ENCODE peak calls at places on chromosome 13, in five cellular contexts. B, C, I, Y and N are unnamed samples.

GRCh38 chr13:20822406-20822805 is 48.6 kb upstream of the EEF1AKMT1 start:
- DNase-seq in C (no peak), Y (no peak), I (no peak), B (no peak), N (no peak)

GRCh38 chr13:59364508-59365187 is 799.1 kb downstream of the DIAPH3 start:
- DNase-seq in I (no peak), C (no peak), B (no peak), Y (no peak), N (no peak)

GRCh38 chr13:34942732-34943674 is 933 bp downstream of the NBEA start:
- DNase-seq in B (no peak), Y (peak; percentile 34), I (peak; percentile 77), C (peak; percentile 19), N (no peak)

GRCh38 chr13:34733720-34734119 is 208.3 kb upstream of the NBEA start:
- DNase-seq in B (no peak), I (no peak), Y (no peak), C (no peak), N (no peak)

GRCh38 chr13:47747901-47748300 is 253.2 kb downstream of the SUCLA2 start:
- DNase-seq in C (no peak), B (no peak), Y (no peak), I (no peak), N (no peak)

GRCh38 chr13:68987585-68987984 is 1120.0 kb upstream of the ATXN8OS start:
- DNase-seq in I (peak; percentile 27), Y (no peak), B (no peak), C (no peak), N (no peak)

GRCh38 chr13:79445968-79446645 is 34.8 kb upstream of the NDFIP2 start:
- DNase-seq in C (no peak), Y (peak; percentile 29), B (no peak), I (no peak), N (no peak)

GRCh38 chr13:54965881-54966280 is 1937.3 kb downstream of the OLFM4 start:
- DNase-seq in I (no peak), C (no peak), Y (no peak), B (no peak), N (no peak)

GRCh38 chr13:33578786-33579185 is 239.2 kb upstream of the RFC3 start:
- DNase-seq in Y (no peak), I (no peak), B (no peak), C (no peak), N (no peak)

GRCh38 chr13:77048592-77048991 is 21.6 kb upstream of the FBXL3 start:
- DNase-seq in C (no peak), B (no peak), Y (no peak), I (no peak), N (no peak)

GRCh38 chr13:88701551-88701950 is 1030.4 kb downstream of the SLITRK5 start:
- DNase-seq in C (no peak), B (no peak), I (no peak), Y (no peak), N (no peak)

GRCh38 chr13:94435604-94436226 is 43.8 kb downstream of the DCT start:
- DNase-seq in I (no peak), B (no peak), Y (peak; percentile 63), C (no peak), N (no peak)

GRCh38 chr13:85186646-85187045 is 612.6 kb downstream of the SLITRK6 start:
- DNase-seq in Y (no peak), I (no peak), C (no peak), B (no peak), N (no peak)

GRCh38 chr13:113245858-113246791 is 36.7 kb downstream of the CUL4A start:
- DNase-seq in B (no peak), I (no peak), C (no peak), Y (no peak), N (no peak)

GRCh38 chr13:43303040-43303729 is 279.8 kb downstream of the DNAJC15 start:
- DNase-seq in B (peak; percentile 33), Y (peak; percentile 3), I (no peak), C (peak; percentile 34), N (no peak)

GRCh38 chr13:52374873-52375411 is 31.0 kb downstream of the THSD1 start:
- DNase-seq in I (no peak), Y (no peak), B (no peak), C (no peak), N (no peak)

GRCh38 chr13:29567411-29567810 is 28.1 kb downstream of the SLC7A1 start:
- DNase-seq in I (no peak), C (no peak), B (peak; percentile 89), Y (no peak), N (no peak)

GRCh38 chr13:71517004-71517403 is 350.0 kb downstream of the DACH1 start:
- DNase-seq in B (no peak), I (no peak), C (no peak), Y (no peak), N (no peak)

GRCh38 chr13:76791290-76791664 is 94.9 kb downstream of the KCTD12 start:
- DNase-seq in B (no peak), C (no peak), Y (no peak), I (no peak), N (no peak)

GRCh38 chr13:31908696-31909386 is 122.7 kb upstream of the FRY start:
- DNase-seq in Y (no peak), I (no peak), B (no peak), C (no peak), N (no peak)

GRCh38 chr13:31913459-31913858 is 118.1 kb upstream of the FRY start:
- DNase-seq in I (no peak), B (no peak), C (no peak), Y (no peak), N (no peak)

GRCh38 chr13:31912641-31913401 is 118.8 kb upstream of the FRY start:
- DNase-seq in I (no peak), B (no peak), Y (no peak), C (no peak), N (no peak)

GRCh38 chr13:31909889-31910551 is 121.6 kb upstream of the FRY start:
- DNase-seq in B (no peak), I (no peak), C (no peak), Y (peak; percentile 56), N (no peak)

DNA sequence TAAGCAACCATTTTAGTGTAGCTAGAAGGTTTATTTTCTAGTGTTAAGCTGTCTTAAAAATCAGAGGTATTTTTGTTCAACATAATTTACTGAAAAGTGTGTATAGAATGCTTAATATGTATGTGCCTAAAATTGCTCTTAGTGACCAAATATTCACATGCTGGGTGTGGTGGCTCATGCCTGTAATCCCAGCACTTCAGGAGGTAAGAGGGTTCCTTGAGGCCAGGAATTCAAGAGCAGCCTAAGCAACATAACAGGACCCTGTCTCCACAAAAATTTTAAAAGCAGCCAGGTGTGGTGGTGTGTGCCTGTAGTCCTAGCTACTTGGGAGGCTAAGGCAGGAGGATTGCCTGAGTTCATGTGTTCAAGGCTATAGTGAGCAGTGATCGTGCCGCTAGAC is 120.9 kb upstream of the FRY start:
- DNase-seq in Y (no peak), I (no peak), B (no peak), C (no peak), N (no peak)
- H3K4me3 ChIP-seq in Y (no peak overlapping the region), I (no peak overlapping the region), B (no peak overlapping the region), C (no peak overlapping the region), N (no peak overlapping the region)

DNA sequence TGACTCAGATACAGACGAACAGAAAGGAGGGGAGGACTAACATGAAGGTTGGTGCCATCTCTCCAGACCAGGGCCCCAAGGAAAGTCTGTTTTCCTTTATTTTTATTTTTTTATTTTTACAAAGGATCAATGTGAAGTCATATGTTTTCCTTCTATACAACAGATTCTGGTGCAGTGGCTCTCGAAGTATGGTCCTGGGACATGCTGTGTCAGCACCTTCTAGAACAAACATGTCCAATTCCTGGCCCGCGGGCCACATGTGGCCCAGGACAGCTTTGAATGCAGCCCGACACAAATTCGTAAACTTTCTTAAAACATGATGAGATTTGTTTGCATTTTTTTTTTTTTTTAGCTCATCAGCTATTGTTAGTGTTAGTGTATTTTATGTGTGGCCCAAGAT is 174.7 kb downstream of the FLT1 start:
- DNase-seq in I (no peak), Y (no peak), C (no peak), B (no peak), N (no peak)
- H3K4me1 ChIP-seq in I (peaks cover 12% of the 10 kb centered on the region), Y (no peaks in the 10 kb centered on the region), C (peaks cover 9% of the 10 kb centered on the region), B (no peaks in the 10 kb centered on the region), N (no peaks in the 10 kb centered on the region)

DNA sequence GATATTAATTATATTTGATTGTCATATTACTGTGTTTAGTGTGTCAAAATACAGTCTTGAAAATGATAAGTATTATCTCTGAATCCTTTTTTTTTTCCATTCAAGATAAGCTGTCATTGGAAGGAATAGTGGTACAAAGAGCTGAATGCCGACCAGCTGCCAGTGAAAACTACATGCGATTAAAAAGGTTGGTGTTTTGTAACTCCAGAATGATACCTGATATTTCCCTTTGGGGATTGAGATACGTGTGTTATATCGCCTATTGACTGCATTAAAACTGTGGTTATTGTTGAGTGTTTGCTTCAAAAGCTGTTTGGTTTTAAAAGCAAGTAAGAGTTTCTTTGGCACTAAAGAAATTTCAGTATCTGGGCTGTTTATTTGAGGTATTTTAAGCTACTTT is 6.5 kb upstream of the KCTD4 start:
- DNase-seq in B (no peak), C (no peak), I (no peak), Y (no peak), N (no peak)
- H3K27ac ChIP-seq in B (no peak overlapping the region), C (peak overlapping the region; percentile 66), I (no peak overlapping the region), Y (no peak overlapping the region), N (no peak overlapping the region)

DNA sequence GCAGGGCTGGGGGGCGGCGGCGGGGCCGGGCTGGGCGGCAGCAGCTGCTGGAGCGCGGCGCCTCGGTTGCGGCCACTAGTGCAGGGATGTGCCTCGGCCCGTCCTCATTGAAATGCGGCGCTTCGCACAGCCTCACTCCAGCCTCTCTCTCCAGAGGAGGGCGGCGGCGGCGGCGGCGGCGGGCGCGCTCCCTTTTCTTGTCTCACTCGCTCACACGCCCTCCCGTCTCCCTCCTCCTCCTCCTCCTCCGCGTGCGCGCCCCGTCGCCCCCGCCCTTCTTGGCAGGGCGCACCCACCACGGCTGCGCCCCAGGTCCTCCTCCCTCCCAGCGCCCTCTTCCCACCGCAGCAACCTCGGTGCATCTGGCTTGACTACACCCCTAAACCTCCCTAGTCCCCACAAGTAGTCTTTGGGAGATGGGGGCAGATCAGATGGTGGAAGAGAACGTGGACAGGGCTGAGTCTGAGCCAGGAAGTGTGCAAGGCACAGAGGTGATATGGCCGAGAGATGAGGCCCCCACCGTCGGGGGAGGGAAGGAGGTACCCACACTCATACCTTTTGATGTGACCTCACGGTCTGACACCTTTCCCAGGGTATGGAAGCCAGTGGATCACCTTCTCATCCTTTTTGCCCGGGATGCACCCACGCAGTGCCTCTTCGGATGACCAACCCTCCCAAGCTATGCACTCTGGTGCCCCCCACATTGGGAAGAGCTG is at the start of gene DCLK1:
- DNase-seq in I (no peak), Y (no peak), C (peak; percentile 75), B (no peak), N (no peak)
- H3K4me3 ChIP-seq in I (peak within 1 kb of the TSS; percentile 12), Y (no peak within 1 kb of the TSS), C (peak within 1 kb of the TSS; percentile 59), B (peak within 1 kb of the TSS; percentile 59), N (no peak within 1 kb of the TSS)

GRCh38 chr13:109157275-109157674 is 527.9 kb downstream of the MYO16 start:
- DNase-seq in I (no peak), B (no peak), C (no peak), Y (no peak), N (no peak)
- H3K4me1 ChIP-seq in I (peaks cover 4% of the 10 kb centered on the region), B (no peaks in the 10 kb centered on the region), C (peaks cover 51% of the 10 kb centered on the region), Y (no peaks in the 10 kb centered on the region), N (no peaks in the 10 kb centered on the region)

GRCh38 chr13:40440990-40441820 is 225.2 kb downstream of the FOXO1 start:
- DNase-seq in I (peak; percentile 84), Y (no peak), B (peak; percentile 66), C (peak; percentile 87), N (no peak)
- H3K27ac ChIP-seq in I (peak overlapping the region; percentile 14), Y (no peak overlapping the region), B (peak overlapping the region; percentile 13), C (peak overlapping the region; percentile 74), N (no peak overlapping the region)